ENCODE peak calls at places on chromosomes 4 and X, in four cellular contexts. L, Q, X and S are unnamed samples.

GRCh38 chr4:962231-963208 is 10.8 kb downstream of the DGKQ start:
- DNase-seq in L (no peak), X (no peak), Q (no peak), S (peak; percentile 47)

GRCh38 chr4:73917081-73917501 is 47.9 kb downstream of the CXCL1 start:
- DNase-seq in L (no peak), Q (no peak), X (no peak), S (no peak)

GRCh38 chr4:138329506-138330070 is 87.4 kb upstream of the SLC7A11 start:
- DNase-seq in X (no peak), Q (no peak), L (no peak), S (no peak)

GRCh38 chr4:133920236-133920635 is 281.4 kb downstream of the PABPC4L start:
- DNase-seq in L (no peak), X (no peak), Q (no peak), S (no peak)

GRCh38 chrX:13791559-13791958 is 25.3 kb downstream of the GPM6B start:
- DNase-seq in L (no peak), Q (no peak), X (no peak), S (no peak)

GRCh38 chr4:122755675-122756074 is 23.2 kb downstream of the BBS12 start:
- DNase-seq in L (no peak), X (no peak), Q (no peak), S (no peak)

GRCh38 chr4:17265653-17266052 is 246.2 kb downstream of the QDPR start:
- DNase-seq in X (no peak), L (no peak), Q (no peak), S (no peak)

GRCh38 chrX:73851014-73852009 is 288.3 kb downstream of the CHIC1 start:
- DNase-seq in L (no peak), X (peak; percentile 26), Q (no peak), S (no peak)

GRCh38 chr4:20252656-20253271 is 1.1 kb downstream of the SLIT2 start:
- DNase-seq in L (no peak), X (no peak), Q (no peak), S (peak; percentile 33)

GRCh38 chrX:97907791-97908190 is 1024.1 kb downstream of the RPA4 start:
- DNase-seq in Q (no peak), L (no peak), X (no peak), S (no peak)

GRCh38 chr4:102620697-102621497 is 119.7 kb downstream of the NFKB1 start:
- DNase-seq in L (peak; percentile 62), Q (peak; percentile 92), X (peak; percentile 52), S (no peak)

GRCh38 chr4:24794916-24795665 is at the start of gene SOD3:
- DNase-seq in X (peak; percentile 52), Q (peak; percentile 18), L (no peak), S (peak; percentile 72)

GRCh38 chr4:53928825-53929224 is 135.6 kb downstream of the CHIC2 start:
- DNase-seq in L (no peak), Q (no peak), X (no peak), S (no peak)

GRCh38 chr4:107913283-107913899 is 18.0 kb upstream of the CYP2U1 start:
- DNase-seq in Q (peak; percentile 59), X (peak; percentile 54), L (peak; percentile 12), S (no peak)

GRCh38 chrX:50913520-50913919 is 3.0 kb downstream of the BMP15 start:
- DNase-seq in X (no peak), L (no peak), Q (no peak), S (no peak)

GRCh38 chrX:255923-256331 is 25.3 kb upstream of the PLCXD1 start:
- DNase-seq in X (no peak), Q (no peak), L (no peak), S (no peak)

GRCh38 chr4:48651869-48652447 is 128.1 kb downstream of the FRYL start:
- DNase-seq in Q (no peak), X (no peak), L (no peak), S (no peak)

GRCh38 chr4:113116414-113117345 is 67.2 kb downstream of the ANK2 start:
- DNase-seq in Q (no peak), X (no peak), L (no peak), S (no peak)

GRCh38 chr4:140125374-140125773 is 28.6 kb downstream of the MAML3 start:
- DNase-seq in X (no peak), L (no peak), Q (no peak), S (no peak)

GRCh38 chr4:162241857-162242256 is 78.1 kb upstream of the FSTL5 start:
- DNase-seq in X (no peak), Q (peak; percentile 27), L (no peak), S (no peak)

GRCh38 chrX:42615161-42615563 is 162.8 kb downstream of the PPP1R2C start:
- DNase-seq in X (no peak), L (no peak), Q (no peak), S (peak; percentile 36)

GRCh38 chr4:102825261-102826071 is 1.9 kb downstream of the UBE2D3 start:
- DNase-seq in L (no peak), Q (peak; percentile 66), X (no peak), S (no peak)

GRCh38 chrX:123184858-123185251 is 777 bp downstream of the GRIA3 start:
- DNase-seq in L (no peak), Q (no peak), X (no peak), S (peak; percentile 20)

GRCh38 chr4:3572363-3572762 is 40.1 kb upstream of the LRPAP1 start:
- DNase-seq in X (no peak), Q (no peak), L (no peak), S (peak; percentile 48)

GRCh38 chr4:6942238-6942800 is 32.7 kb downstream of the TBC1D14 start:
- DNase-seq in L (peak; percentile 29), Q (no peak), X (peak; percentile 56), S (no peak)

GRCh38 chr4:128803783-128804182 is 5.7 kb upstream of the JADE1 start:
- DNase-seq in X (no peak), L (no peak), Q (no peak), S (no peak)

GRCh38 chrX:103453655-103454054 is 65.6 kb downstream of the RAB40A start:
- DNase-seq in L (peak; percentile 8), X (no peak), Q (no peak), S (no peak)

GRCh38 chr4:53748328-53748772 is 157.1 kb upstream of the LNX1 start:
- DNase-seq in Q (no peak), X (no peak), L (no peak), S (no peak)

GRCh38 chr4:1459664-1460511 is 53.6 kb upstream of the NKX1-1 start:
- DNase-seq in Q (no peak), X (no peak), L (no peak), S (no peak)

GRCh38 chr4:67035501-67035900 is 509.8 kb downstream of the CENPC start:
- DNase-seq in X (no peak), Q (peak; percentile 20), L (no peak), S (no peak)

GRCh38 chrX:28124416-28124815 is 143.2 kb upstream of the DCAF8L1 start:
- DNase-seq in L (no peak), X (no peak), Q (no peak), S (no peak)

GRCh38 chrX:28127662-28128061 is 146.4 kb upstream of the DCAF8L1 start:
- DNase-seq in L (no peak), Q (no peak), X (no peak), S (no peak)

GRCh38 chrX:28126886-28127285 is 145.6 kb upstream of the DCAF8L1 start:
- DNase-seq in X (no peak), L (no peak), Q (no peak), S (no peak)
- TF ChIP-seq HMGXB4 in X (no peak), L (no peak), Q (no peak), S (no peak)

GRCh38 chr4:105909699-105910340 is 14.5 kb downstream of the NPNT start:
- DNase-seq in Q (no peak), X (no peak), L (peak; percentile 1), S (no peak)
- TF ChIP-seq HMGXB4 in Q (no peak), X (no peak), L (no peak), S (no peak)

GRCh38 chrX:155819966-155820491 is 61.1 kb upstream of the VAMP7 start:
- DNase-seq in L (peak; percentile 5), Q (peak; percentile 49), X (peak; percentile 44), S (peak; percentile 58)
- TF ChIP-seq HMGXB4 in L (no peak), Q (no peak), X (no peak), S (no peak)

DNA sequence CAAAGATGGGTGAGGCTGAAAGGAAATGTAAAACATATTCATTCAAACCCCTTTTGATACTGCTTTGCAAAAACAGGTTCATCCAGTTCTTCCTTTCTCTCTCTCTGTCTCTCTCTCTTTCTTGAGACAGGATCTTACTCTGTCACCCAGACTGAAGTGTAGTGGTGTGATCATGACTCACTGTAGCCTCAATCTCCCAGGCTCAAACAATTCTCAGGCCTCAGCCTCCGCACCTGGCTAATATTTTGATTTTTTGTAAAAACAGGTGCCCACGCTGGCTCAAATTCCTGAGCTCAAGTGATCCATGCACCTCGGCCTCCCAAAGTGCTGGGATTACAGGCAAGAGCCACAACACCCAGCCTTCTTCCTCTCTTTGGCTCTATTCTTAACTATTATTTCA is 15.6 kb upstream of the DCHS2 start:
- DNase-seq in X (no peak), L (no peak), Q (no peak), S (no peak)
- TF ChIP-seq HMGXB4 in X (no peak), L (no peak), Q (no peak), S (no peak)